ENCODE peak calls at places on chromosomes 11 and 22, in four cellular contexts. X is K562, E is HepG2, S is H1. Z is an unnamed sample.

GRCh38 chr22:20946080-20946986 is 20.7 kb upstream of the AIFM3 start:
- DNase-seq in X (no peak), E (no peak), S (no peak), Z (no peak)

GRCh38 chr11:72058416-72059034 is 21.8 kb downstream of the NUMA1 start:
- DNase-seq in S (no peak), X (no peak), E (no peak), Z (no peak)

GRCh38 chr11:79100093-79100704 is 340.6 kb downstream of the TENM4 start:
- DNase-seq in S (peak; percentile 57), E (peak; percentile 45), X (peak; percentile 77), Z (no peak)

GRCh38 chr11:83836883-83837654 is 550.9 kb upstream of the CCDC90B start:
- DNase-seq in S (peak; percentile 61), X (peak; percentile 57), E (peak; percentile 65), Z (peak; percentile 5)

GRCh38 chr11:86800076-86800955 is at the start of gene PRSS23:
- DNase-seq in X (peak; percentile 29), S (peak; percentile 76), E (no peak), Z (no peak)

GRCh38 chr11:13073119-13073981 is 64.2 kb downstream of the RASSF10 start:
- DNase-seq in E (peak; percentile 31), S (no peak), X (no peak), Z (peak; percentile 23)

GRCh38 chr11:8683115-8683807 is 669 bp downstream of the RPL27A start:
- DNase-seq in E (no peak), S (no peak), X (no peak), Z (no peak)

GRCh38 chr11:63489879-63490278 is 1.1 kb downstream of the PLAAT5 start:
- DNase-seq in E (no peak), S (no peak), X (no peak), Z (no peak)

GRCh38 chr11:2289859-2290258 is 11.9 kb downstream of the C11orf21 start:
- DNase-seq in E (no peak), X (no peak), S (no peak), Z (no peak)

GRCh38 chr11:59216654-59217640 is 4.2 kb upstream of the MPEG1 start:
- DNase-seq in S (no peak), X (no peak), E (no peak), Z (peak; percentile 99)

GRCh38 chr11:1387961-1388762 is 1.6 kb upstream of the BRSK2 start:
- DNase-seq in E (peak; percentile 18), X (no peak), S (peak; percentile 63), Z (no peak)

GRCh38 chr22:44147821-44148574 is 32.7 kb upstream of the PARVG start:
- DNase-seq in X (no peak), E (no peak), S (peak; percentile 84), Z (no peak)

GRCh38 chr11:22780914-22781593 is 48.5 kb downstream of the SVIP start:
- DNase-seq in S (no peak), E (no peak), X (no peak), Z (no peak)

GRCh38 chr22:38214248-38215056 is 12.7 kb downstream of the MAFF start:
- DNase-seq in X (peak; percentile 92), E (no peak), S (peak; percentile 95), Z (no peak)

GRCh38 chr11:67507242-67507890 is 596 bp downstream of the CDK2AP2 start:
- DNase-seq in E (no peak), S (no peak), X (peak; percentile 39), Z (no peak)

GRCh38 chr11:2156416-2157182 is 4.4 kb downstream of the INS start:
- DNase-seq in S (peak; percentile 97), X (peak; percentile 78), E (peak; percentile 42), Z (no peak)

GRCh38 chr11:113723706-113724246 is 17.7 kb upstream of the TMPRSS5 start:
- DNase-seq in S (no peak), X (no peak), E (peak; percentile 5), Z (no peak)

GRCh38 chr11:59865031-59865430 is 1.3 kb downstream of the TCN1 start:
- DNase-seq in S (no peak), X (no peak), E (no peak), Z (no peak)

GRCh38 chr11:69704508-69705245 is 855 bp upstream of the FGF19 start:
- DNase-seq in S (peak; percentile 96), E (no peak), X (peak; percentile 58), Z (no peak)

GRCh38 chr11:70073881-70074371 is 4.2 kb upstream of the ANO1 start:
- DNase-seq in X (no peak), E (no peak), S (no peak), Z (no peak)

GRCh38 chr11:135027461-135027860 is 615.4 kb upstream of the B3GAT1 start:
- DNase-seq in E (peak; percentile 12), X (peak; percentile 35), S (peak; percentile 76), Z (no peak)

GRCh38 chr11:95138448-95138847 is 48.8 kb downstream of the ENDOD1 start:
- DNase-seq in X (peak; percentile 46), E (no peak), S (no peak), Z (no peak)

GRCh38 chr11:77073328-77074001 is 6.7 kb downstream of the CAPN5 start:
- DNase-seq in S (no peak), E (peak; percentile 45), X (peak; percentile 41), Z (no peak)

GRCh38 chr11:12811861-12812260 is 137.6 kb downstream of the TEAD1 start:
- DNase-seq in E (no peak), S (no peak), X (no peak), Z (no peak)

GRCh38 chr11:62852523-62853188 is 13.3 kb upstream of the WDR74 start:
- DNase-seq in X (no peak), E (no peak), S (no peak), Z (no peak)

GRCh38 chr11:210803-211180 is 3.3 kb downstream of the RIC8A start:
- DNase-seq in X (no peak), S (no peak), E (no peak), Z (no peak)

GRCh38 chr11:119338318-119338890 is 2.3 kb downstream of the C1QTNF5 start:
- DNase-seq in X (peak; percentile 88), E (peak; percentile 57), S (peak; percentile 92), Z (no peak)

GRCh38 chr11:34621876-34622275 is 983 bp downstream of the EHF start:
- DNase-seq in X (no peak), E (peak; percentile 30), S (no peak), Z (no peak)

GRCh38 chr22:46660604-46661201 is 40.5 kb downstream of the GRAMD4 start:
- DNase-seq in E (peak; percentile 41), S (no peak), X (no peak), Z (no peak)

GRCh38 chr11:57410287-57410686 is 16.6 kb downstream of the SLC43A3 start:
- DNase-seq in X (no peak), E (no peak), S (no peak), Z (no peak)

GRCh38 chr11:125078516-125079140 is 15.5 kb downstream of the SLC37A2 start:
- DNase-seq in X (no peak), E (no peak), S (no peak), Z (no peak)

GRCh38 chr11:117950320-117950719 is 21.1 kb upstream of the TMPRSS13 start:
- DNase-seq in E (no peak), X (peak; percentile 66), S (peak; percentile 22), Z (no peak)

GRCh38 chr11:75349540-75350116 is 1.8 kb downstream of the ARRB1 start:
- DNase-seq in S (no peak), X (peak; percentile 44), E (no peak), Z (no peak)

GRCh38 chr11:75346912-75347647 is 4.4 kb downstream of the ARRB1 start:
- DNase-seq in S (no peak), X (no peak), E (no peak), Z (no peak)

GRCh38 chr11:75350122-75350742 is 1.2 kb downstream of the ARRB1 start:
- DNase-seq in X (no peak), E (no peak), S (no peak), Z (no peak)

GRCh38 chr11:75346296-75346695 is 5.2 kb downstream of the ARRB1 start:
- DNase-seq in E (no peak), S (no peak), X (no peak), Z (no peak)

DNA sequence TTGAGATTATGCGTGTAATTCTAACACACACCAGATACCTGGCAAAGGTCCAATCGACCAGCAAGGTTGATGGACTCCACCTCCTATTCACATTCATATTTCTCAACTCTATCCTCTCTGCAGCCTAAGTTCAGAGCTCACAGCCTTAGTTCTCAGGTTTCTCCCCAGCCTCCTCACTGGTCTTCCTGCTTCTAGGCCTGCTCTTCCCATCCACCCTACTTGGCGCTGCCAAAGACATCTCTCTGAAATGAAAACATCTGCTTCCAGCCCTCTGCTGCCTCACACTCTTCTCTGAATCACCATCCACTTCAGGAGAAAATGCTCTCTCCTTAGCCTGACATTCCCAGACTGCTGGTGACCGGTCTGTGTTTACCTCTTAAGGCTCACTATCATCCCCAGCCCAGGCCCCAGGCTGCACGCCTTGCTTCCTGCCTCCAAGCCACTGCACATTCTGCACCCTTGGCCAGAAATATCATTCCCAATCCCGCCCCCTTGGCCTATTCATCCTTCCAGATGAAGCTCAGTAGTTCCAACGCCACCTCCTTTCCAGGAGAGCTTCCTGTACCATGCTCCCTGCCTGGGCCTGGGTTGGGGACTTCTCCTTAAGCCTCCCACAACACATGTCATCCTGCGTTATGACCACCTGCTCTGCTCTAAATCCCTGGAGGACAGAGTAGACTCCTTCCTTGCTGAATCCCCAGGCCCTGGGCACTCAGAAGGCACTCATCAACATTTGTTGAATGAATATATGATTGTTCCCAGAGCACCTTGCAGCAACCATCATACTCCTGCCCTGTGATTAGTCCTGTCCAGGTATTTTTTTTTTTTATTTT is 3.5 kb downstream of the ARRB1 start:
- DNase-seq in E (peak; percentile 64), X (no peak), S (no peak), Z (no peak)
- TF ChIP-seq GABPA in E (no peak), X (no peak), S (no peak), Z (no peak)

GRCh38 chr11:130874955-130875531 is 41.2 kb downstream of the SNX19 start:
- DNase-seq in X (no peak), E (no peak), S (no peak), Z (no peak)
- TF ChIP-seq CEBPB in X (no peak), E (no peak), S (no peak), Z (no peak)

DNA sequence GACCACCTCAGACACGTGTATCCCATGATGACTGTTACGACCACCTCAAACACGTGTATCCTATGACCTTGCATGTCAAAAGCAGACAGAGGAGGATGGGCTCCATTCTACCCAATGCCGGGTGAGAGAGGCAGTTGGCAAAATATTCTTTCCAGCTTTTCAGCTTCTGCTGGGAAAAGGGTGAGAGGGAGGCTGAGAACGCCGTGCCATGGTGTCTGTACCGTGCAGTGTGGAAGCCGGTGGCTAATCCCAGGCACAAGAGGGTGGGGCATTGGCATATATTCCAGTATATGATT is 1478.4 kb downstream of the TBC1D22A start:
- DNase-seq in S (peak; percentile 29), X (no peak), E (no peak), Z (no peak)
- TF ChIP-seq GABPA in S (no peak), X (no peak), E (no peak), Z (no peak)

DNA sequence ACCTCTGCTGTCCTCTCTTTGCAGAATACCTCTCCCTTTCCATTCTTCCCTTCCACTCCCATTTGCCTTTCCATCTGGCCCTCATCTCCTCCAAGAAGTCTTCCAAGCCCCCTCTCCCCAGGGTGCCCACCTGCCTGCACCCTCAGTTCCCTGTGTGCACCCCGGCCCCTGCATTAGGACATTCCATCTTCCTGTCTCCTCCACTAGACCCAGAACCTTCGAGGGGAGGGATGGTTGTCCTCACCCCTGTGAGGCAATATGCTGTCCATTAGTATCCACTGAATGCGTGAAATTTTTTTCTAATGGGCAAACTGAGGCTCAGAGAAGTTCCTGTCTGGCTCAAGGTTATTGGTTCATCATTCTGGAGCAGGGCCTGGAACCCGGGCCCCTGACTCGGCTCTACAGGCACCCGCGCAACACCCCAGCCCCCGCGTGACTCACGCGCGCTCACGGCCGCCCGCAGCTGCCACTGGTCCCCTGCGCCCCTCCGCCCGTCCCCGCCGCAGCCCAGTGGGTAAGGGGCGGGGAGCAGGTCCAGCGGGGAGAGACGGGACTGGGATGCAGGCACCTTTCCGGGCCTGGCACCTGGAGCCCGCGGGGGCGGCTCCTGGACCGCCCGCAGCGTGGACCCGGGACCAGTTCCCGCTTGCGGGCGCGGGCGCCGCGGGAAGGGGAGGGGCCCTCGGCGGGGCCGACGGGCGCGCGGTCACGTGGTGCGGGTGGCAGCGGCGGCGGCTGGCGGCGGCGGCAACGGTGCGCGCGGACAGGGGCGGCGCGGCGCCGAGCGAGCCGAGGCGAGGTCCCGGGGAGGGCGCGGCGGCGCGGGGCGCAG is 7.0 kb downstream of the SEPTIN3 start:
- DNase-seq in X (no peak), S (peak; percentile 79), E (no peak), Z (no peak)
- TF ChIP-seq CEBPB in X (no peak), S (no peak), E (no peak), Z (no peak)

Z was measured in GM12878.